ENCODE peak calls at places on chromosomes 1 and 21, in six cellular contexts. E is small intestine, C is lung microvascular endothelial cell, F is Panc1, J is ecto neural progenitor cell, W is A172. G is an unnamed sample.

GRCh38 chr1:110053557-110054428 is 16.7 kb downstream of the ALX3 start:
- DNase-seq in E (peak; percentile 59), C (peak; percentile 41), F (peak; percentile 64), J (peak; percentile 84), W (peak; percentile 27), G (peak; percentile 73)

GRCh38 chr21:42864812-42865211 is 14.5 kb downstream of the WDR4 start:
- DNase-seq in E (no peak), C (no peak), F (no peak), J (no peak), W (no peak), G (no peak)

GRCh38 chr1:214216779-214217178 is 64.2 kb upstream of the SMYD2 start:
- DNase-seq in E (no peak), C (no peak), F (no peak), J (no peak), W (no peak), G (no peak)

GRCh38 chr21:45982758-45983731 is 1.5 kb downstream of the COL6A1 start:
- DNase-seq in E (no peak), C (no peak), F (no peak), J (no peak), W (no peak), G (no peak)

GRCh38 chr1:233662503-233663105 is 48.7 kb downstream of the KCNK1 start:
- DNase-seq in E (no peak), C (no peak), F (no peak), J (no peak), W (no peak), G (no peak)

GRCh38 chr1:6222644-6223043 is 13.1 kb downstream of the ICMT start:
- DNase-seq in E (peak; percentile 35), C (peak; percentile 61), F (no peak), J (no peak), W (peak; percentile 66), G (peak; percentile 56)

GRCh38 chr1:157124855-157125254 is 13.3 kb downstream of the ETV3 start:
- DNase-seq in E (no peak), C (no peak), F (no peak), J (no peak), W (no peak), G (no peak)

GRCh38 chr1:106621853-106622252 is 434.6 kb upstream of the PRMT6 start:
- DNase-seq in E (no peak), C (no peak), F (no peak), J (no peak), W (no peak), G (no peak)

GRCh38 chr1:233327938-233328660 is 575 bp downstream of the MAP3K21 start:
- DNase-seq in E (no peak), C (peak; percentile 3), F (no peak), J (peak; percentile 60), W (no peak), G (peak; percentile 9)

GRCh38 chr1:151847867-151848596 is 5.5 kb downstream of the THEM5 start:
- DNase-seq in E (no peak), C (peak; percentile 70), F (no peak), J (no peak), W (no peak), G (peak; percentile 86)

GRCh38 chr1:50750021-50750619 is 209.9 kb downstream of the FAF1 start:
- DNase-seq in E (no peak), C (peak; percentile 55), F (no peak), J (no peak), W (peak; percentile 6), G (peak; percentile 72)

GRCh38 chr1:56060901-56061300 is 518.5 kb downstream of the PLPP3 start:
- DNase-seq in E (no peak), C (no peak), F (no peak), J (no peak), W (no peak), G (no peak)

GRCh38 chr1:108503062-108503740 is 53.1 kb downstream of the NBPF6 start:
- DNase-seq in E (no peak), C (peak; percentile 11), F (no peak), J (peak; percentile 48), W (peak; percentile 93), G (no peak)

GRCh38 chr1:178361847-178362246 is 134.9 kb downstream of the CLEC20A start:
- DNase-seq in E (no peak), C (no peak), F (no peak), J (no peak), W (no peak), G (no peak)

GRCh38 chr1:229076217-229076616 is 194.7 kb upstream of the RAB4A start:
- DNase-seq in E (no peak), C (no peak), F (no peak), J (no peak), W (no peak), G (no peak)

GRCh38 chr1:38507563-38507962 is 352.0 kb downstream of the RRAGC start:
- DNase-seq in E (no peak), C (no peak), F (no peak), J (no peak), W (no peak), G (no peak)

GRCh38 chr1:26276432-26276838 is 3.5 kb upstream of the SH3BGRL3 start:
- DNase-seq in E (no peak), C (no peak), F (no peak), J (no peak), W (no peak), G (no peak)

GRCh38 chr1:174788981-174789380 is 210.8 kb upstream of the CACYBP start:
- DNase-seq in E (no peak), C (peak; percentile 32), F (no peak), J (no peak), W (peak; percentile 66), G (no peak)

GRCh38 chr1:116064616-116065015 is 46.6 kb upstream of the MAB21L3 start:
- DNase-seq in E (no peak), C (no peak), F (no peak), J (no peak), W (no peak), G (no peak)

GRCh38 chr1:230864441-230864840 is 3.9 kb downstream of the C1orf198 start:
- DNase-seq in E (no peak), C (no peak), F (no peak), J (no peak), W (no peak), G (no peak)